ENCODE peak calls at places on chromosomes 3 and 15, in four cellular contexts. R is ELF-1; U is stimulated activated CD8-positive, alpha-beta memory T cell treated with anti-CD3 and anti-CD28 coated beads, Interleukin-4, amount 100 ng/mL, for 4 hours; W is non-pigmented ciliary epithelial cell. S is an unnamed sample.

GRCh38 chr3:30042274-30042859 is 564.0 kb upstream of the TGFBR2 start:
- DNase-seq in W (peak; percentile 60), U (peak; percentile 13), R (peak; percentile 39), S (peak; percentile 76)

GRCh38 chr15:83653288-83653638 is 660 bp upstream of the ADAMTSL3 start:
- DNase-seq in R (no peak), W (no peak), U (no peak), S (no peak)

GRCh38 chr15:89958107-89958805 is 42.9 kb upstream of the ZNF710 start:
- DNase-seq in U (no peak), R (peak; percentile 87), W (no peak), S (no peak)

GRCh38 chr3:80733522-80734176 is 965.9 kb upstream of the ROBO1 start:
- DNase-seq in U (no peak), R (peak; percentile 9), W (peak; percentile 79), S (peak; percentile 31)

GRCh38 chr15:67594793-67595192 is 52.3 kb downstream of the MAP2K5 start:
- DNase-seq in R (no peak), U (no peak), W (no peak), S (no peak)

GRCh38 chr15:40081691-40082194 is 26.9 kb downstream of the BMF start:
- DNase-seq in W (no peak), R (peak; percentile 93), U (no peak), S (peak; percentile 87)

GRCh38 chr3:7927864-7928263 is 573.8 kb upstream of the LMCD1 start:
- DNase-seq in R (no peak), W (no peak), U (no peak), S (peak; percentile 62)

GRCh38 chr15:32987067-32987466 is 207.4 kb downstream of the FMN1 start:
- DNase-seq in R (no peak), U (no peak), W (no peak), S (no peak)

GRCh38 chr15:67833504-67834248 is 6.2 kb downstream of the RNU6-1 start:
- DNase-seq in U (no peak), W (no peak), R (peak; percentile 83), S (peak; percentile 81)

GRCh38 chr3:121855555-121855954 is 20.5 kb downstream of the EAF2 start:
- DNase-seq in W (no peak), U (no peak), R (peak; percentile 19), S (peak; percentile 64)

GRCh38 chr15:78070049-78070698 is 7.3 kb downstream of the TBC1D2B start:
- DNase-seq in W (no peak), U (no peak), R (no peak), S (no peak)

GRCh38 chr3:111669926-111670630 is 74.9 kb upstream of the ZBED2 start:
- DNase-seq in W (no peak), R (no peak), U (no peak), S (peak; percentile 25)

GRCh38 chr15:52013151-52013791 is 5.7 kb upstream of the MAPK6 start:
- DNase-seq in W (no peak), U (no peak), R (no peak), S (no peak)

GRCh38 chr3:140500473-140500872 is 177.4 kb upstream of the TRIM42 start:
- DNase-seq in R (no peak), W (no peak), U (no peak), S (no peak)

GRCh38 chr3:78879516-78879860 is 888.3 kb downstream of the ROBO1 start:
- DNase-seq in R (no peak), W (no peak), U (no peak), S (no peak)

GRCh38 chr3:183189641-183190040 is 27.1 kb upstream of the LAMP3 start:
- DNase-seq in U (no peak), W (no peak), R (no peak), S (no peak)

GRCh38 chr3:16132190-16132589 is 42.3 kb upstream of the GALNT15 start:
- DNase-seq in R (no peak), W (no peak), U (no peak), S (peak; percentile 26)

GRCh38 chr15:80059786-80060489 is 462 bp downstream of the ZFAND6 start:
- DNase-seq in R (peak; percentile 90), W (no peak), U (peak; percentile 59), S (peak; percentile 87)

GRCh38 chr15:78325092-78325843 is 14.9 kb upstream of the CRABP1 start:
- DNase-seq in U (no peak), R (peak; percentile 45), W (no peak), S (peak; percentile 54)

GRCh38 chr15:44536298-44536961 is 517 bp upstream of the EIF3J start:
- DNase-seq in R (no peak), U (no peak), W (peak; percentile 27), S (peak; percentile 97)

GRCh38 chr3:52216585-52217408 is 8.6 kb downstream of the TLR9 start:
- DNase-seq in R (no peak), U (peak; percentile 41), W (peak; percentile 49), S (peak; percentile 45)

GRCh38 chr3:4935347-4935746 is 43.9 kb upstream of the BHLHE40 start:
- DNase-seq in R (no peak), U (no peak), W (no peak), S (no peak)

GRCh38 chr15:97995881-97996603 is 35.5 kb downstream of the ARRDC4 start:
- DNase-seq in W (no peak), R (peak; percentile 30), U (no peak), S (peak; percentile 54)

S was measured in mesendoderm.